ENCODE peak calls at places on chromosome 1, in eight cellular contexts. S, U, B, L, V, E, K and C are unnamed samples.

GRCh38 chr1:211967704-211968103 is 67.7 kb downstream of the INTS7 start:
- DNase-seq in S (no peak), U (no peak), B (no peak), L (no peak), V (no peak), E (no peak), K (no peak), C (no peak)

GRCh38 chr1:86429830-86430229 is 5.9 kb downstream of the CLCA2 start:
- DNase-seq in S (peak; percentile 98), U (peak; percentile 97), B (no peak), L (no peak), V (no peak), E (peak; percentile 51), K (peak; percentile 54), C (peak; percentile 47)

GRCh38 chr1:180505732-180506335 is 3.5 kb upstream of the ACBD6 start:
- DNase-seq in S (no peak), U (no peak), B (no peak), L (no peak), V (no peak), E (peak; percentile 28), K (no peak), C (no peak)

GRCh38 chr1:89608627-89609338 is 24.1 kb upstream of the LRRC8C start:
- DNase-seq in S (no peak), U (no peak), B (peak; percentile 56), L (no peak), V (no peak), E (no peak), K (no peak), C (no peak)

GRCh38 chr1:201358596-201358995 is 18.9 kb downstream of the TNNT2 start:
- DNase-seq in S (no peak), U (no peak), B (no peak), L (peak; percentile 31), V (no peak), E (no peak), K (no peak), C (no peak)

GRCh38 chr1:93616221-93616995 is 65.2 kb downstream of the BCAR3 start:
- DNase-seq in S (no peak), U (no peak), B (no peak), L (no peak), V (no peak), E (no peak), K (no peak), C (no peak)

GRCh38 chr1:45796946-45797345 is 6.5 kb upstream of the MAST2 start:
- DNase-seq in S (no peak), U (no peak), B (no peak), L (no peak), V (no peak), E (no peak), K (no peak), C (no peak)

GRCh38 chr1:202283379-202283844 is 58.3 kb downstream of the UBE2T start:
- DNase-seq in S (peak; percentile 58), U (peak; percentile 46), B (no peak), L (no peak), V (no peak), E (no peak), K (no peak), C (peak; percentile 41)

GRCh38 chr1:155472491-155472890 is 90.1 kb downstream of the ASH1L start:
- DNase-seq in S (no peak), U (no peak), B (no peak), L (no peak), V (no peak), E (peak; percentile 42), K (no peak), C (no peak)

GRCh38 chr1:39758556-39759435 is 12.4 kb downstream of the OXCT2 start:
- DNase-seq in S (no peak), U (no peak), B (no peak), L (no peak), V (no peak), E (no peak), K (no peak), C (no peak)

GRCh38 chr1:178633068-178633467 is 92.0 kb upstream of the RALGPS2 start:
- DNase-seq in S (no peak), U (peak; percentile 36), B (no peak), L (no peak), V (no peak), E (no peak), K (no peak), C (no peak)

GRCh38 chr1:55988963-55989452 is 590.4 kb downstream of the PLPP3 start:
- DNase-seq in S (peak; percentile 53), U (no peak), B (no peak), L (no peak), V (no peak), E (no peak), K (no peak), C (no peak)

GRCh38 chr1:226109829-226110248 is 47.3 kb downstream of the H3-3A start:
- DNase-seq in S (peak; percentile 69), U (peak; percentile 67), B (peak; percentile 52), L (peak; percentile 95), V (peak; percentile 83), E (peak; percentile 95), K (peak; percentile 87), C (peak; percentile 91)

GRCh38 chr1:161069731-161070270 is at the start of gene ARHGAP30:
- DNase-seq in S (no peak), U (no peak), B (peak; percentile 65), L (peak; percentile 90), V (peak; percentile 38), E (peak; percentile 81), K (peak; percentile 68), C (no peak)

GRCh38 chr1:223843934-223844333 is 1.8 kb downstream of the TP53BP2 start:
- DNase-seq in S (no peak), U (no peak), B (no peak), L (no peak), V (no peak), E (no peak), K (no peak), C (no peak)

GRCh38 chr1:168236836-168237611 is 11.2 kb downstream of the SFT2D2 start:
- DNase-seq in S (no peak), U (no peak), B (no peak), L (no peak), V (peak; percentile 24), E (peak; percentile 78), K (no peak), C (no peak)

GRCh38 chr1:61284933-61285332 is 202.6 kb downstream of the NFIA start:
- DNase-seq in S (no peak), U (no peak), B (no peak), L (no peak), V (no peak), E (no peak), K (no peak), C (no peak)